ENCODE peak calls at places on chromosomes 1 and 21, in six cellular contexts. One of them, this sample, is unnamed.

GRCh38 chr1:217563179-217563578 is 67.7 kb downstream of the GPATCH2 start:
- DNase-seq in heart left ventricle: no peak
- DNase-seq in GM19239: no peak
- DNase-seq in IMR-90: no peak
- DNase-seq in T-helper 1 cell: no peak
- DNase-seq in fibroblast of the aortic adventitia: no peak
- DNase-seq in this sample: no peak

GRCh38 chr21:16517380-16517779 is 787.6 kb downstream of the USP25 start:
- DNase-seq in heart left ventricle: no peak
- DNase-seq in GM19239: no peak
- DNase-seq in IMR-90: peak
- DNase-seq in T-helper 1 cell: no peak
- DNase-seq in fibroblast of the aortic adventitia: peak
- DNase-seq in this sample: no peak

GRCh38 chr21:31042080-31042464 is 3.8 kb upstream of the KRTAP19-8 start:
- DNase-seq in heart left ventricle: no peak
- DNase-seq in GM19239: no peak
- DNase-seq in IMR-90: no peak
- DNase-seq in T-helper 1 cell: no peak
- DNase-seq in fibroblast of the aortic adventitia: no peak
- DNase-seq in this sample: no peak

GRCh38 chr1:41305576-41306365 is 55.5 kb upstream of the FOXO6 start:
- DNase-seq in heart left ventricle: no peak
- DNase-seq in GM19239: no peak
- DNase-seq in IMR-90: no peak
- DNase-seq in T-helper 1 cell: no peak
- DNase-seq in fibroblast of the aortic adventitia: no peak
- DNase-seq in this sample: no peak

GRCh38 chr1:21347072-21347581 is 56.9 kb upstream of the ECE1 start:
- DNase-seq in heart left ventricle: no peak
- DNase-seq in GM19239: no peak
- DNase-seq in IMR-90: no peak
- DNase-seq in T-helper 1 cell: no peak
- DNase-seq in fibroblast of the aortic adventitia: no peak
- DNase-seq in this sample: no peak

GRCh38 chr1:9197186-9198099 is 37.1 kb upstream of the H6PD start:
- DNase-seq in heart left ventricle: no peak
- DNase-seq in GM19239: no peak
- DNase-seq in IMR-90: no peak
- DNase-seq in T-helper 1 cell: no peak
- DNase-seq in fibroblast of the aortic adventitia: no peak
- DNase-seq in this sample: no peak

GRCh38 chr1:201408176-201408814 is 9.2 kb upstream of the LAD1 start:
- DNase-seq in heart left ventricle: peak
- DNase-seq in GM19239: peak
- DNase-seq in IMR-90: peak
- DNase-seq in T-helper 1 cell: peak
- DNase-seq in fibroblast of the aortic adventitia: peak
- DNase-seq in this sample: peak

GRCh38 chr1:48089356-48089891 is 92.2 kb upstream of the TRABD2B start:
- DNase-seq in heart left ventricle: no peak
- DNase-seq in GM19239: no peak
- DNase-seq in IMR-90: no peak
- DNase-seq in T-helper 1 cell: no peak
- DNase-seq in fibroblast of the aortic adventitia: no peak
- DNase-seq in this sample: no peak

GRCh38 chr1:151720974-151721787 is at the start of gene RIIAD1:
- DNase-seq in heart left ventricle: peak
- DNase-seq in GM19239: peak
- DNase-seq in IMR-90: no peak
- DNase-seq in T-helper 1 cell: no peak
- DNase-seq in fibroblast of the aortic adventitia: peak
- DNase-seq in this sample: no peak